ENCODE peak calls at places on chromosomes 3 and 15, in seven cellular contexts. Q, V, O, C, S, P and B are unnamed samples.

GRCh38 chr3:164940737-164941136 is 137.6 kb downstream of the SI start:
- DNase-seq in S (no peak), Q (no peak), C (no peak), V (no peak), O (no peak), P (no peak), B (peak)

GRCh38 chr3:11380314-11380713 is 108.1 kb downstream of the ATG7 start:
- DNase-seq in C (no peak), P (no peak), O (no peak), S (no peak), V (no peak), Q (no peak), B (no peak)

GRCh38 chr3:44893097-44893496 is 18.7 kb downstream of the TGM4 start:
- DNase-seq in V (no peak), S (no peak), Q (no peak), O (no peak), C (no peak), P (peak), B (peak)

GRCh38 chr3:150917941-150918340 is 12.7 kb upstream of the MINDY4B start:
- DNase-seq in P (no peak), O (no peak), Q (no peak), S (no peak), C (no peak), V (no peak), B (no peak)

GRCh38 chr3:127226946-127227842 is 34.3 kb downstream of the PRR23E start:
- DNase-seq in V (no peak), P (no peak), S (no peak), C (no peak), Q (peak), O (no peak), B (no peak)

GRCh38 chr3:191809326-191809949 is 348.5 kb downstream of the PYDC2 start:
- DNase-seq in O (no peak), V (no peak), C (no peak), P (no peak), S (no peak), Q (peak), B (no peak)

GRCh38 chr3:133536635-133536980 is 36.9 kb upstream of the CDV3 start:
- DNase-seq in S (no peak), C (no peak), V (no peak), P (no peak), O (no peak), Q (no peak), B (no peak)

GRCh38 chr15:65094294-65094995 is 17.9 kb downstream of the KBTBD13 start:
- DNase-seq in C (no peak), S (no peak), Q (no peak), V (no peak), O (no peak), P (no peak), B (no peak)

GRCh38 chr3:140509534-140509933 is 168.3 kb upstream of the TRIM42 start:
- DNase-seq in V (no peak), Q (peak), C (no peak), P (no peak), S (no peak), O (no peak), B (no peak)

GRCh38 chr15:81309647-81310460 is 14.1 kb downstream of the STARD5 start:
- DNase-seq in S (no peak), Q (no peak), O (no peak), P (no peak), C (no peak), V (no peak), B (no peak)

GRCh38 chr3:56629451-56629850 is 53.6 kb downstream of the TASOR start:
- DNase-seq in V (no peak), C (no peak), S (no peak), O (no peak), P (no peak), Q (no peak), B (no peak)

GRCh38 chr3:141797167-141797773 is 34.1 kb downstream of the GRK7 start:
- DNase-seq in O (peak), S (peak), V (no peak), Q (peak), C (peak), P (peak), B (no peak)

GRCh38 chr15:99932676-99933402 is 199.6 kb upstream of the LYSMD4 start:
- DNase-seq in O (no peak), V (no peak), P (no peak), Q (no peak), S (no peak), C (no peak), B (no peak)

GRCh38 chr15:71148048-71148447 is 32.8 kb downstream of the THSD4 start:
- DNase-seq in O (no peak), P (no peak), Q (no peak), C (no peak), S (no peak), V (no peak), B (no peak)

GRCh38 chr3:48560648-48561018 is 2.9 kb downstream of the UCN2 start:
- DNase-seq in C (no peak), P (no peak), V (no peak), Q (no peak), O (no peak), S (no peak), B (no peak)

GRCh38 chr15:66650433-66650832 is 51.6 kb upstream of the SMAD6 start:
- DNase-seq in Q (no peak), P (no peak), S (no peak), V (no peak), O (no peak), C (no peak), B (no peak)

GRCh38 chr3:197901626-197902025 is 48.4 kb upstream of the RPL35A start:
- DNase-seq in V (no peak), C (no peak), P (no peak), O (no peak), S (no peak), Q (no peak), B (no peak)

GRCh38 chr3:11514191-11514770 is 129.4 kb downstream of the VGLL4 start:
- DNase-seq in P (peak), C (peak), Q (no peak), S (no peak), V (no peak), O (peak), B (peak)

GRCh38 chr3:115831864-115832263 is 208.6 kb downstream of the GAP43 start:
- DNase-seq in S (no peak), C (no peak), V (no peak), P (no peak), O (no peak), Q (no peak), B (no peak)

GRCh38 chr3:153066983-153067382 is 95.0 kb upstream of the RAP2B start:
- DNase-seq in O (no peak), V (no peak), Q (no peak), C (no peak), P (no peak), S (no peak), B (no peak)

GRCh38 chr3:65996605-65997004 is 42.1 kb downstream of the MAGI1 start:
- DNase-seq in V (no peak), S (peak), O (peak), C (peak), P (peak), Q (peak), B (no peak)

GRCh38 chr15:57384024-57384423 is 7.7 kb downstream of the CGNL1 start:
- DNase-seq in S (no peak), O (peak), Q (no peak), P (peak), C (no peak), V (no peak), B (no peak)

GRCh38 chr3:27717200-27717852 is 4.8 kb downstream of the EOMES start:
- DNase-seq in V (no peak), O (no peak), S (no peak), P (no peak), Q (peak), C (no peak), B (no peak)
- H3K4me3 ChIP-seq in V (no peak), O (no peak), S (no peak), P (no peak), Q (peak), C (no peak), B (no peak)

GRCh38 chr3:46987485-46988401 is 8.3 kb downstream of the NBEAL2 start:
- DNase-seq in Q (peak), P (peak), V (peak), C (peak), O (no peak), S (no peak), B (no peak)
- TF ChIP-seq CTCF in Q (no peak), P (no peak), V (no peak), C (no peak), O (no peak), S (no peak), B (no peak)

DNA sequence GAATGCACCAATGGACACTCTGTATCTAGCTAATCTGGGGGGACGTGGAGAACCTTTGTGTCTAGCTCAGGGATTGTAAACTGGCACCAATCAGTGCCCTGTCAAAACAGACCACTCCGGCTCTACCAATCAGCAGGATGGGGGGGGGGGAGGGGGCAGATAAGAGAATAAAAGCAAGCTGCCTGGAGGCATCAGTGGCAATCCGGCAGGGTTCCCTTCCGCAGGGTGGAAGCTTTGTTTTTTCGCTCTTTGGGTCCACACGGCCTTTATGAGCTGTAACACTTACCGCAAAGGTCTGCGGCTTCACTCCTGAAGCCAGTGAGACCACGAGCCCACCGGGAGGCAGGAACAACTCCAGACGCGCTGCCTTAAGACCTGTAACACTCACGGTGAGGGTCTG is 827.1 kb downstream of the PLOD2 start:
- DNase-seq in S (no peak), P (no peak), C (no peak), O (no peak), Q (no peak), V (no peak), B (no peak)
- H3K4me3 ChIP-seq in S (no peak), P (no peak), C (no peak), O (no peak), Q (no peak), V (no peak), B (no peak)

GRCh38 chr3:29642393-29643033 is 361.6 kb downstream of the RBMS3 start:
- DNase-seq in S (no peak), C (no peak), O (no peak), V (no peak), P (peak), Q (no peak), B (peak)

GRCh38 chr3:29644956-29645661 is 364.2 kb downstream of the RBMS3 start:
- DNase-seq in S (no peak), O (no peak), Q (no peak), C (no peak), V (no peak), P (peak), B (no peak)

GRCh38 chr3:29643034-29643425 is 362.2 kb downstream of the RBMS3 start:
- DNase-seq in C (no peak), V (no peak), S (no peak), P (no peak), O (no peak), Q (no peak), B (no peak)

GRCh38 chr3:29646042-29646441 is 365.2 kb downstream of the RBMS3 start:
- DNase-seq in S (no peak), V (no peak), O (no peak), P (no peak), C (no peak), Q (no peak), B (no peak)

DNA sequence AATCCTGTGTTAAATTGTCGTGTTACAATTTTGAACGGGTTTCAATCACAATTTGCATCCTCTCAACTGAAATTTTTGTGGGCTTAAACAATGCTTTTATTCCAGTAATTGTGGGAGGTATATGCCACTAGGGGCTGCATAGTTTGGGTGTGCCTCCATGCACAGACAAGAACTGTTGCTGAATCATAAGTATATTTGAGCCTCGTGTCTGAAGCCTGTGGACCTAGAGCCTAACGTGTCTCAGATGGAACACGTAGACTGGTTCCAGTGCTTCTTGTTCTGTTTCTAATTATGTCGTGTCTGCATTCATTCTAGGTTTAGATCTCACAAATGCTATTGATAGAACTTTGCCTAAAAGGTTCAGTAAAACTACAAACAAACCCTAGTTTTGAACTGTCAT is 363.4 kb downstream of the RBMS3 start:
- DNase-seq in Q (no peak), P (no peak), O (no peak), S (no peak), C (no peak), V (no peak), B (no peak)
- TF ChIP-seq CTCF in Q (no peak), P (no peak), O (no peak), S (no peak), C (no peak), V (no peak), B (no peak)